ENCODE peak calls at places on chromosomes 1 and 21, in four cellular contexts. R, X, O and K are unnamed samples.

GRCh38 chr1:61238371-61238689 is 156.0 kb downstream of the NFIA start:
- DNase-seq in X (no peak), R (no peak), O (no peak), K (no peak)

GRCh38 chr1:3469849-3470649 is 15.6 kb downstream of the ARHGEF16 start:
- DNase-seq in R (no peak), X (no peak), O (no peak), K (no peak)

GRCh38 chr21:35342440-35342839 is 293.3 kb upstream of the RUNX1 start:
- DNase-seq in X (no peak), R (no peak), O (no peak), K (no peak)

GRCh38 chr21:34890724-34891609 is 158.1 kb downstream of the RUNX1 start:
- DNase-seq in X (peak; percentile 23), R (peak; percentile 9), O (no peak), K (peak; percentile 77)

GRCh38 chr1:169931795-169932195 is 38.1 kb upstream of the SCYL3 start:
- DNase-seq in X (no peak), O (no peak), R (no peak), K (no peak)

GRCh38 chr1:222994506-222995229 is 148.4 kb downstream of the TLR5 start:
- DNase-seq in X (no peak), R (no peak), O (no peak), K (no peak)

GRCh38 chr1:183896466-183897026 is 91.6 kb downstream of the RGL1 start:
- DNase-seq in X (no peak), O (no peak), R (no peak), K (no peak)

GRCh38 chr1:189524501-189524900 is 953.2 kb downstream of the BRINP3 start:
- DNase-seq in O (no peak), R (no peak), X (no peak), K (no peak)

GRCh38 chr1:85692730-85693314 is 15.4 kb downstream of the ZNHIT6 start:
- DNase-seq in O (no peak), X (no peak), R (no peak), K (peak; percentile 50)

GRCh38 chr21:14545906-14546480 is at the start of gene SAMSN1:
- DNase-seq in R (no peak), X (no peak), O (no peak), K (no peak)

GRCh38 chr1:234260578-234260977 is 112.7 kb upstream of the COA6 start:
- DNase-seq in R (no peak), O (no peak), X (no peak), K (no peak)

GRCh38 chr1:21325231-21325718 is 35.0 kb upstream of the ECE1 start:
- DNase-seq in O (no peak), R (no peak), X (no peak), K (no peak)

GRCh38 chr1:33348676-33349080 is 27.8 kb upstream of the A3GALT2 start:
- DNase-seq in R (peak; percentile 23), X (no peak), O (peak; percentile 12), K (no peak)

GRCh38 chr1:226568077-226568831 is 19.7 kb downstream of the STUM start:
- DNase-seq in R (no peak), O (peak; percentile 35), X (no peak), K (no peak)

GRCh38 chr1:180815188-180815587 is 97.5 kb upstream of the KIAA1614 start:
- DNase-seq in R (no peak), X (no peak), O (no peak), K (no peak)

GRCh38 chr21:34807146-34807880 is 138.5 kb downstream of the CLIC6 start:
- DNase-seq in R (peak; percentile 79), X (no peak), O (peak; percentile 78), K (peak; percentile 91)

GRCh38 chr1:13950637-13951036 is 250.6 kb downstream of the PRDM2 start:
- DNase-seq in X (no peak), R (no peak), O (no peak), K (no peak)

DNA sequence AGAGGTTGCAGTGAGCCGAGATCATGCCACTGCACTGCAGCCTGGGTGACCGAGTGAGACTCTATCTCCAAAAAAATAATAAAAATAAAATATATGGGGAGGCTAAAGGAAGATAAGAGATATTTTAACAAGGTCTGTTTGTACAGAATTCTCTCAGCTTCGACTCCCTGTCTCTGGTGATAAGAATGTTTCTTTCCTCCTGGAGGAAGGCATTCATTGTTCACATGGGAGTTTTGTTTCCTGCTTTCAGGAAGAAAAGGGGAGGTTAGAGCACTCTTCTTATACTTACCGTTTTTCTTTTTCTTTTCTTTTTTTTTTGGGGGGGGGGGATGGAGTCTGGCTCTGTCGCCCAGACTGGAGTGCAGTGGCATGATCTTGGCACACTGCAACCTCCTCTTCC is 2.0 kb upstream of the NAXE start:
- DNase-seq in R (no peak), O (no peak), X (no peak), K (no peak)
- H3K9me3 ChIP-seq in R (no peaks in the 10 kb centered on the region), O (no peaks in the 10 kb centered on the region), X (no peaks in the 10 kb centered on the region), K (no peaks in the 10 kb centered on the region)

GRCh38 chr1:56334027-56334426 is 245.3 kb downstream of the PLPP3 start:
- DNase-seq in R (no peak), O (no peak), X (no peak), K (no peak)
- H3K9me3 ChIP-seq in R (no peaks in the 10 kb centered on the region), O (no peaks in the 10 kb centered on the region), X (no peaks in the 10 kb centered on the region), K (no peaks in the 10 kb centered on the region)

DNA sequence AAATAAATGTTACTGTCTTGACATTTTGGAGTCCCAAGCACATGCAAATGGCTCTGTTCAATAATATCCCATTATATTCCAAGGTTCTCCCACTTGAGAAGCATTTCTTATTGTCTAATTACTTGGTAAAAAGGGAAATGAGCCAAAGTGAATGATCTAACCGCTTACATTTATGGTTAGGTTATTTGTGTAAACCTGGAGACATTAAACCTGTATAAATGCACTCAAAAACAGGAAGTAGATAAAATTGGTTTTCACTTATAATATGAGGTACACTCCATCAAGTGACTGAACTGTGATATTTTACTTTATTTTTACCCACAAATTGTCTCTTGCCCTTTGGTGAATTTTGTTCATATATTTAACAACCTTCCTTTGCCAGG is 26.8 kb downstream of the KIF1B start:
- DNase-seq in X (no peak), O (no peak), R (no peak), K (no peak)
- H3K9me3 ChIP-seq in X (no peaks in the 10 kb centered on the region), O (no peaks in the 10 kb centered on the region), R (no peaks in the 10 kb centered on the region), K (no peaks in the 10 kb centered on the region)

GRCh38 chr1:247054992-247055415 is 23.6 kb downstream of the ZNF670 start:
- DNase-seq in O (no peak), X (no peak), R (peak; percentile 41), K (no peak)

GRCh38 chr1:247060771-247061170 is 17.8 kb downstream of the ZNF670 start:
- DNase-seq in X (no peak), R (no peak), O (no peak), K (no peak)

DNA sequence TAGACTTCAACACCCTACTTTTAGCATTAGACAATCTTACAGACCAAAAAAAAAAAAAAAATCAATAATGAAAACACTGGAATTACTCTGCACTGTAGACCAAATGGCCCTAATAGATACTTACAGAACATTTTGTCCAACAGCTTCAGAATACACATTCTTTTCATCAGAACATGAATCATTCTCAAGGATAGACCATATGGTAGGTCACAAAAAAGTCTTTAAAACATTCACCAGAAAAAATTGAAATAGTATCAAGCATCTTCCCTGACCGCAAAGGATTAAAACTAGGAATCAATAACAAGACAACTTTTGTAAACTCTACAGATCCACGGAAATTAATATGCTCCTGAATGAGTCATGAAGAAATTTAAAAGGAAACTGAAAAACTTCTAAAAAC is 22.5 kb downstream of the ZNF670 start:
- DNase-seq in R (no peak), O (no peak), X (no peak), K (no peak)
- H3K9me3 ChIP-seq in R (peaks cover 52% of the 10 kb centered on the region), O (peaks cover 73% of the 10 kb centered on the region), X (peaks cover 34% of the 10 kb centered on the region), K (peaks cover 15% of the 10 kb centered on the region)

GRCh38 chr1:73180661-73181540 is 898.6 kb upstream of the NEGR1 start:
- DNase-seq in O (no peak), R (no peak), X (no peak), K (no peak)

GRCh38 chr1:73176902-73177301 is 894.6 kb upstream of the NEGR1 start:
- DNase-seq in X (no peak), O (no peak), R (no peak), K (no peak)
- H3K9me3 ChIP-seq in X (no peaks in the 10 kb centered on the region), O (no peaks in the 10 kb centered on the region), R (no peaks in the 10 kb centered on the region), K (peaks cover 3% of the 10 kb centered on the region)

DNA sequence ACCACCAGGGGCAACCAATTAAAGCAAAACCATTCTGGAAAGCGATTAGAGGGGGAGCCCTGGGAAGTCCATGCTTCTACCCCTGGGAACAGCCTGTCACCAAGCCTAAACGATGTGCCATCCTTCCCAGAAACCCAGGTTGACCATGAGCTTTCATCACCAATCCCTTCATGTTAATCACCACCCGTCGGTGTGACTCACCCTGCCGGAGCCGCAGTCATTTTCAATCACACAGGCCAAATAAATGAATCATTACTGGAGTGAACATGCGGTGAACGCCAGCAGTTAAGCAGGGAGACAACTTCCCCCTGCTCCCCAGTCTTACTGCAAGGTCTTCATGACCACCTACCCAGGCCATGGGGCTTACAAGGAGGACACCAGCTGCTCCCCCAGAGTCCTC is 308.8 kb downstream of the AJAP1 start:
- DNase-seq in X (no peak), R (peak; percentile 85), O (peak; percentile 33), K (no peak)
- H3K9me3 ChIP-seq in X (no peaks in the 10 kb centered on the region), R (no peaks in the 10 kb centered on the region), O (no peaks in the 10 kb centered on the region), K (peaks cover 2% of the 10 kb centered on the region)

DNA sequence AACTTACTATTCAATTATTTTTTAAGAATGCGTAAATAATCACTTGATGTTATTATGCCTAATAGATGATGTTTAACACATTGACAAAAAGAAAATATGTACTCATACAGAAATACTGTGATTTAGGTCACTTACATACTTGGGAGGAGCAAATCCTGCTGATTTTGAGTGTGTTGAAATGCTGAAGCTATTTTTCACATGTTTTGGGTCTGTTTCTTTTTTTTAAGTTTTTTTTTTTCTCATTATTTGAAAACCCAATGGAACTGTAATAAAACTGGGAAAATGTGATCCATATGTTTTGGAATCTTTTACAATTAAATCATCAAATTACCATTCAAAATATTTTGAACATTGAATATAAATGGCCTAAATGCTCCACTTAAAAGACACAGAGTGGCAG is 366.2 kb upstream of the ADAMTS5 start:
- DNase-seq in X (no peak), O (no peak), R (no peak), K (no peak)
- H3K9me3 ChIP-seq in X (no peaks in the 10 kb centered on the region), O (no peaks in the 10 kb centered on the region), R (peaks cover 8% of the 10 kb centered on the region), K (no peaks in the 10 kb centered on the region)

GRCh38 chr21:25837545-25838263 is 102.9 kb downstream of the GABPA start:
- DNase-seq in R (no peak), O (no peak), X (no peak), K (peak; percentile 81)
- H3K9me3 ChIP-seq in R (peaks cover 2% of the 10 kb centered on the region), O (no peaks in the 10 kb centered on the region), X (no peaks in the 10 kb centered on the region), K (no peaks in the 10 kb centered on the region)

GRCh38 chr21:27570306-27570868 is 603.5 kb upstream of the ADAMTS5 start:
- DNase-seq in O (no peak), X (peak; percentile 14), R (peak; percentile 96), K (peak; percentile 93)
- H3K9me3 ChIP-seq in O (no peaks in the 10 kb centered on the region), X (no peaks in the 10 kb centered on the region), R (peaks cover 4% of the 10 kb centered on the region), K (no peaks in the 10 kb centered on the region)

DNA sequence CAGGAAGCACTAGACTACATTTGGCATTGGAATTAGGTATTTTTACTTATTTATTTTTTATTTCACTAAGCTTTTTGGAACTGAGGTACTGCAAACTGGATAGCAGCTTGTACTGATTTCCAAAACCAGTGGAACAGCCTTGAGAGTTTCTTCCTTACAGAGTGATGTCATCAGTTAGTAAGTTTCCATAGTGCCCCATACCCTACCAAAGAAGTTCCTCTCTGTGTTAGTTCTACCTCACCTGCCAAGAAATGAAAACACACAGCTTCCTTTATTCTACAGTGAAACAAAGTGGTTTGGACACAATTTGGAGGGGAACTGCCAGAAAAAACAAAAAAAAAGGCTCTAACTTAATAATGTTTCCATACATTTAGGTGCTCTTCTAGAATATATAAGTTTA is 430.9 kb upstream of the ADGRL2 start:
- DNase-seq in X (no peak), R (no peak), O (no peak), K (no peak)
- H3K9me3 ChIP-seq in X (no peaks in the 10 kb centered on the region), R (no peaks in the 10 kb centered on the region), O (no peaks in the 10 kb centered on the region), K (no peaks in the 10 kb centered on the region)